ENCODE peak calls at places on chromosomes 5 and 9, in seven cellular contexts. C is KBM-7; Y is stimulated activated CD4-positive, alpha-beta T cell treated with anti-CD3 and anti-CD28 coated beads, Interleukin-2, amount 100 ng/mL, for 24 hours; B is NCI-H510A treated with DMSO at 0.1 percent for 48 hours; H is ELR; E is stomach; I is activated T-helper 1 cell treated with anti-CD3 and anti-CD28 coated beads, Interleukin-12 subunit alpha, Interleukin-12 subunit beta, Interleukin-2, Interleukin-4 antibody, amounts not matched to agents 30 ng/mL and 10 ng/mL and 1 ng/mL, durations not matched to agents 14 hours and 24 hours and 36 hours. G is an unnamed sample.

GRCh38 chr9:107855164-107855563 is 365.6 kb upstream of the KLF4 start:
- DNase-seq in Y (no peak), H (no peak), C (no peak), I (no peak), E (no peak), B (no peak), G (no peak)

GRCh38 chr5:174312270-174312617 is 266.7 kb downstream of the NSG2 start:
- DNase-seq in I (no peak), C (no peak), Y (no peak), H (no peak), E (no peak), B (no peak), G (no peak)

GRCh38 chr5:124057161-124057814 is 545.3 kb downstream of the CSNK1G3 start:
- DNase-seq in C (peak), E (peak), H (no peak), I (no peak), B (peak), Y (no peak), G (peak)

GRCh38 chr5:58922392-58923171 is 339.7 kb downstream of the RAB3C start:
- DNase-seq in H (no peak), E (peak), C (no peak), B (no peak), Y (no peak), I (no peak), G (peak)

GRCh38 chr5:69105996-69106906 is 12.4 kb downstream of the SLC30A5 start:
- DNase-seq in Y (no peak), I (no peak), B (no peak), C (peak), H (no peak), E (no peak), G (no peak)

GRCh38 chr9:21681641-21682040 is 120.8 kb upstream of the MTAP start:
- DNase-seq in C (no peak), Y (no peak), I (no peak), B (no peak), H (peak), E (no peak), G (peak)

GRCh38 chr9:125393426-125393825 is 131.8 kb downstream of the GAPVD1 start:
- DNase-seq in I (no peak), Y (no peak), B (no peak), C (no peak), H (peak), E (no peak), G (peak)

GRCh38 chr5:156735477-156735876 is 114.6 kb upstream of the PPP1R2B start:
- DNase-seq in H (no peak), C (no peak), E (no peak), Y (no peak), B (no peak), I (no peak), G (no peak)

GRCh38 chr9:89674667-89675402 is 70.0 kb downstream of the GADD45G start:
- DNase-seq in H (no peak), B (peak), I (no peak), E (peak), Y (no peak), C (no peak), G (peak)

GRCh38 chr5:43429706-43430105 is 17.5 kb upstream of the CCL28 start:
- DNase-seq in I (no peak), Y (no peak), B (no peak), H (no peak), C (no peak), E (no peak), G (peak)

GRCh38 chr5:174430940-174431339 is 293.4 kb upstream of the MSX2 start:
- DNase-seq in H (no peak), B (no peak), I (no peak), Y (no peak), E (no peak), C (no peak), G (no peak)

GRCh38 chr5:112762113-112762810 is 24.6 kb downstream of the APC start:
- DNase-seq in B (no peak), H (peak), C (no peak), E (no peak), Y (no peak), I (no peak), G (no peak)

GRCh38 chr9:87869082-87869481 is 13.6 kb upstream of the SPATA31E1 start:
- DNase-seq in Y (no peak), B (no peak), H (peak), C (no peak), I (no peak), E (no peak), G (no peak)

GRCh38 chr5:14881826-14882225 is 10.2 kb upstream of the ANKH start:
- DNase-seq in B (no peak), Y (no peak), C (no peak), H (no peak), I (no peak), E (no peak), G (no peak)

GRCh38 chr5:61052870-61053269 is 107.9 kb downstream of the NDUFAF2 start:
- DNase-seq in B (no peak), H (peak), I (no peak), E (no peak), Y (no peak), C (no peak), G (peak)

GRCh38 chr5:59621477-59621876 is 272.0 kb downstream of the PDE4D start:
- DNase-seq in H (no peak), B (no peak), C (no peak), Y (no peak), I (no peak), E (no peak), G (no peak)

GRCh38 chr5:56410696-56411095 is 177.6 kb upstream of the ANKRD55 start:
- DNase-seq in I (no peak), C (no peak), B (no peak), E (no peak), H (no peak), Y (no peak), G (peak)

GRCh38 chr5:609506-609905 is 2.6 kb upstream of the CEP72 start:
- DNase-seq in B (no peak), Y (no peak), I (no peak), H (no peak), E (peak), C (no peak), G (no peak)

GRCh38 chr5:65808261-65808741 is 86.3 kb downstream of the NLN start:
- DNase-seq in H (peak), Y (no peak), C (no peak), I (no peak), B (no peak), E (no peak), G (no peak)

GRCh38 chr9:121620777-121621437 is 30.5 kb upstream of the DAB2IP start:
- DNase-seq in I (no peak), Y (no peak), C (peak), H (peak), E (no peak), B (no peak), G (peak)

GRCh38 chr5:12017037-12017436 is 112.8 kb upstream of the CTNND2 start:
- DNase-seq in C (no peak), Y (no peak), E (no peak), B (no peak), H (no peak), I (no peak), G (no peak)

GRCh38 chr5:147413266-147413665 is 96.6 kb downstream of the DPYSL3 start:
- DNase-seq in C (no peak), E (no peak), H (no peak), B (no peak), Y (no peak), I (no peak), G (no peak)

GRCh38 chr9:4680178-4680535 is 788 bp downstream of the CDC37L1 start:
- DNase-seq in H (peak), E (no peak), Y (no peak), I (no peak), C (no peak), B (no peak), G (no peak)

GRCh38 chr5:126970517-126971017 is 59.8 kb downstream of the MARCHF3 start:
- DNase-seq in Y (no peak), C (peak), I (no peak), B (no peak), H (peak), E (no peak), G (no peak)

GRCh38 chr9:93636667-93637066 is 60.3 kb downstream of the PHF2 start:
- DNase-seq in B (no peak), I (no peak), H (no peak), Y (no peak), E (no peak), C (no peak), G (no peak)

GRCh38 chr5:15009420-15009819 is 137.8 kb upstream of the ANKH start:
- DNase-seq in Y (no peak), H (peak), B (peak), E (no peak), C (no peak), I (no peak), G (peak)

GRCh38 chr9:133155156-133155555 is 8.6 kb downstream of the GBGT1 start:
- DNase-seq in C (no peak), Y (no peak), E (no peak), I (no peak), H (no peak), B (no peak), G (no peak)

GRCh38 chr9:19649672-19650071 is 139.2 kb downstream of the SLC24A2 start:
- DNase-seq in B (no peak), I (no peak), C (no peak), E (no peak), H (no peak), Y (no peak), G (no peak)

GRCh38 chr5:2011481-2012411 is 129.0 kb upstream of the IRX4 start:
- DNase-seq in Y (no peak), B (no peak), E (no peak), I (no peak), C (no peak), H (no peak), G (peak)

GRCh38 chr9:129944501-129945116 is 98.4 kb downstream of the FNBP1 start:
- DNase-seq in E (no peak), Y (peak), B (no peak), C (peak), H (no peak), I (peak), G (peak)

GRCh38 chr9:120544441-120544840 is 35.5 kb downstream of the CDK5RAP2 start:
- DNase-seq in C (no peak), I (no peak), E (no peak), B (no peak), Y (no peak), H (no peak), G (no peak)

GRCh38 chr5:55570026-55570425 is 35.3 kb upstream of the PLPP1 start:
- DNase-seq in H (peak), C (no peak), B (no peak), E (no peak), Y (no peak), I (no peak), G (no peak)

GRCh38 chr9:8751531-8751930 is 952.0 kb upstream of the DMAC1 start:
- DNase-seq in Y (no peak), E (no peak), I (no peak), C (no peak), H (no peak), B (no peak), G (no peak)

G was measured in epithelial cell of esophagus.